ENCODE peak calls at places on chromosomes 6 and 20, in ten cellular contexts. X is stomach; G is A549; B is uterus; R is CD8-positive, alpha-beta T cell; T is lower lobe of right lung; A is A673; C is ovary; D is breast epithelium; U is left lung. I is an unnamed sample.
A peak's percentile ranks its signal among the peaks of the same experiment; 100 is the strongest.

GRCh38 chr6:158039571-158040050 is 57.9 kb downstream of the SYNJ2 start:
- DNase-seq in X (no peak), G (no peak), B (no peak), R (no peak), T (peak; percentile 49), A (no peak), C (no peak), D (no peak), U (no peak), I (no peak)

GRCh38 chr6:138944412-138944811 is 43.6 kb downstream of the REPS1 start:
- DNase-seq in X (no peak), G (peak; percentile 10), B (no peak), R (no peak), T (no peak), A (no peak), C (no peak), D (no peak), U (no peak), I (peak; percentile 6)

GRCh38 chr20:58839474-58839874 is 11.2 kb downstream of the GNAS-AS1 start:
- DNase-seq in X (no peak), G (peak; percentile 57), B (no peak), R (peak; percentile 28), T (no peak), A (peak; percentile 45), C (no peak), D (no peak), U (peak; percentile 79), I (no peak)

GRCh38 chr6:119035459-119035858 is 43.0 kb downstream of the FAM184A start:
- DNase-seq in X (no peak), G (no peak), B (no peak), R (no peak), T (no peak), A (no peak), C (no peak), D (no peak), U (no peak), I (no peak)

GRCh38 chr6:155085582-155086253 is 90.6 kb downstream of the TIAM2 start:
- DNase-seq in X (peak; percentile 59), G (peak; percentile 9), B (no peak), R (no peak), T (no peak), A (no peak), C (no peak), D (no peak), U (no peak), I (no peak)

GRCh38 chr6:134317471-134318131 is at the start of gene SGK1:
- DNase-seq in X (no peak), G (no peak), B (no peak), R (peak; percentile 7), T (no peak), A (peak; percentile 35), C (peak; percentile 68), D (peak; percentile 26), U (no peak), I (no peak)

GRCh38 chr6:148761532-148761951 is 14.7 kb downstream of the UST start:
- DNase-seq in X (no peak), G (no peak), B (no peak), R (peak; percentile 26), T (peak; percentile 62), A (no peak), C (peak; percentile 34), D (no peak), U (peak; percentile 80), I (no peak)

GRCh38 chr6:85756982-85757381 is 114.3 kb upstream of the SYNCRIP start:
- DNase-seq in X (no peak), G (peak; percentile 3), B (no peak), R (no peak), T (no peak), A (peak; percentile 45), C (no peak), D (no peak), U (no peak), I (no peak)

GRCh38 chr20:62742979-62743776 is 34.5 kb downstream of the NTSR1 start:
- DNase-seq in X (no peak), G (no peak), B (no peak), R (no peak), T (peak; percentile 34), A (no peak), C (no peak), D (no peak), U (no peak), I (no peak)

GRCh38 chr6:122129313-122130025 is 270.0 kb upstream of the HSF2 start:
- DNase-seq in X (no peak), G (no peak), B (no peak), R (no peak), T (no peak), A (no peak), C (no peak), D (no peak), U (no peak), I (no peak)

GRCh38 chr6:158014505-158015187 is 33.0 kb downstream of the SYNJ2 start:
- DNase-seq in X (no peak), G (no peak), B (no peak), R (no peak), T (peak; percentile 29), A (no peak), C (no peak), D (no peak), U (no peak), I (no peak)

GRCh38 chr6:25417206-25417605 is 138.0 kb downstream of the CARMIL1 start:
- DNase-seq in X (no peak), G (no peak), B (no peak), R (no peak), T (no peak), A (no peak), C (no peak), D (no peak), U (no peak), I (no peak)

GRCh38 chr20:61874421-61875068 is 191.1 kb downstream of the TAF4 start:
- DNase-seq in X (no peak), G (no peak), B (no peak), R (no peak), T (no peak), A (peak; percentile 45), C (no peak), D (peak; percentile 65), U (peak; percentile 68), I (no peak)

GRCh38 chr6:69812746-69813427 is 16.1 kb upstream of the LMBRD1 start:
- DNase-seq in X (no peak), G (no peak), B (no peak), R (no peak), T (no peak), A (no peak), C (no peak), D (no peak), U (no peak), I (no peak)
- H3K4me3 ChIP-seq in X (no peak overlapping the region), G (no peak overlapping the region), B (no peak overlapping the region), R (no peak overlapping the region), T (no peak overlapping the region), A (no peak overlapping the region), C (no peak overlapping the region), D (no peak overlapping the region), U (no peak overlapping the region), I (no peak overlapping the region)

GRCh38 chr6:46773201-46773855 is 19.9 kb upstream of the MEP1A start:
- DNase-seq in X (no peak), G (no peak), B (no peak), R (no peak), T (no peak), A (no peak), C (no peak), D (no peak), U (no peak), I (no peak)

GRCh38 chr6:46776070-46776752 is 17.0 kb upstream of the MEP1A start:
- DNase-seq in X (no peak), G (no peak), B (no peak), R (no peak), T (no peak), A (no peak), C (no peak), D (no peak), U (no peak), I (no peak)

GRCh38 chr6:46772754-46773153 is 20.4 kb upstream of the MEP1A start:
- DNase-seq in X (no peak), G (no peak), B (no peak), R (no peak), T (peak; percentile 72), A (no peak), C (no peak), D (no peak), U (no peak), I (no peak)

GRCh38 chr6:46772038-46772437 is 21.2 kb upstream of the MEP1A start:
- DNase-seq in X (no peak), G (no peak), B (no peak), R (no peak), T (no peak), A (no peak), C (no peak), D (no peak), U (no peak), I (no peak)

DNA sequence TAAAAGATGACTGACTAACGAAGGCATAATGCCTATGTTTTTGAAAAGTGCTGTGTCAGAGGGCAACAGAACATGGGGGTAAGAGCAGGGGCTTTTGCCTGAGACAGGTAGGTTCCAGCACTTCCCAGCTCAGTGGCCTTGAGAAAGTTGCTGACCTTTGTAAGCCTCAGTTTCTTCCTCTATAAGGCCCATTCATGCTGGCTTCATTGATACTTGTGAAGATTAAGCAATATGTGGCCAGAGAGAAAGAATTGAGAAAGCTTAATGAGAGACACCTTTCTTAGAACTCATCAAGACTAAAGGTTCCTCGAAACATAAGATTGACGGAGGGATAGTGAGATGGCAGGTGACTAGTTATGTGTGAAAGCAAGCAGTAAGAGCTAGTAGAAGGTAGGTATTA is 21.6 kb upstream of the MEP1A start:
- DNase-seq in X (no peak), G (no peak), B (no peak), R (no peak), T (no peak), A (no peak), C (no peak), D (no peak), U (no peak), I (no peak)
- H3K27ac ChIP-seq in X (peak overlapping the region; percentile 57), G (no peak overlapping the region), B (no peak overlapping the region), R (no peak overlapping the region), T (no peak overlapping the region), A (no peak overlapping the region), C (no peak overlapping the region), D (no peak overlapping the region), U (peak overlapping the region; percentile 84), I (no peak overlapping the region)

DNA sequence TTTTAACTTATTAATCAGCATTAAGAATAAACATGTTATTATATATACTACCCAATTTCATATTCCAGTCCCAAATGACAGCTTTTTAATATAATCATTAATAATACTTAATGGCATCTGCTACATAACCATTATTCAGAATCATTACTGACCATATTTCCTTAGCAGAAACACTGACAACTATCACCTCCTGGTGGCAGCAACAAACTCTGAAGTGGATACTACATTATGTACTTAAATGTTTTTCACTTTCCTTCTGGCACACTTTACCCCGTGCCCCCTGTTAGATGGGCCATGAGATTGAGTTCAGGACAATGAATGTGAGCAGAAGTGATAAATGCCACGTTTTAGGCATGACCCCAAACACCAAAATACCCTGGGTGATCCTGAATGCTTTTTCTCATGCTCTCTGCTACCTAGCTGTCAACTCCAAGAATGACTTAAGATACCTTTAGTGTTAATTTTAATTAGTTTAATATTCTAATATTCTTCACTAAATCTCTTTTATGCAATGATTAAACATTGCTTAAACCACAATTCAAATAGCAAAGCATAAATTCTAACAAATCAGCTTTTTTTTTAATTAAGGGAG is 77.1 kb downstream of the LMBRD1 start:
- DNase-seq in X (no peak), G (peak; percentile 2), B (no peak), R (no peak), T (no peak), A (peak; percentile 54), C (no peak), D (no peak), U (no peak), I (no peak)
- TF ChIP-seq CTCF in X (no peak), G (peak; percentile 32), B (no peak), R (no peak), T (no peak), A (peak; percentile 64), C (no peak), D (no peak), U (peak; percentile 7), I (peak; percentile 55)

GRCh38 chr20:34108616-34109174 is 3.3 kb downstream of the EIF2S2 start:
- DNase-seq in X (no peak), G (no peak), B (no peak), R (no peak), T (no peak), A (no peak), C (no peak), D (no peak), U (no peak), I (no peak)
- H3K4me3 ChIP-seq in X (no peak overlapping the region), G (no peak overlapping the region), B (no peak overlapping the region), R (no peak overlapping the region), T (no peak overlapping the region), A (no peak overlapping the region), C (no peak overlapping the region), D (no peak overlapping the region), U (no peak overlapping the region), I (no peak overlapping the region)